ENCODE peak calls at places on chromosome 1, in ten cellular contexts. One of them, this sample, is unnamed.

GRCh38 chr1:161727343-161727924 is 6.1 kb downstream of the FCRLB start:
- DNase-seq in A549: no peak
- DNase-seq in NCI-H2029: no peak
- DNase-seq in B cell: peak; percentile 37
- DNase-seq in germinal center: peak; percentile 13
- DNase-seq in mesenteric fat pad: no peak
- DNase-seq in Right ventricle myocardium inferior: no peak
- DNase-seq in MV-4-11: peak; percentile 84
- DNase-seq in stimulated activated CD8-positive, alpha-beta memory T cell treated with anti-CD3 and anti-CD28 coated beads, Interleukin-15, amount 100 ng/mL, for 24 hours: no peak
- DNase-seq in GM23248: peak; percentile 85
- DNase-seq in this sample: no peak

GRCh38 chr1:219537182-219537581 is 75.7 kb downstream of the ZC3H11B start:
- DNase-seq in mesenteric fat pad: no peak
- DNase-seq in stimulated activated CD8-positive, alpha-beta memory T cell treated with anti-CD3 and anti-CD28 coated beads, Interleukin-15, amount 100 ng/mL, for 24 hours: no peak
- DNase-seq in GM23248: no peak
- DNase-seq in NCI-H2029: no peak
- DNase-seq in B cell: no peak
- DNase-seq in germinal center: no peak
- DNase-seq in Right ventricle myocardium inferior: no peak
- DNase-seq in MV-4-11: no peak
- DNase-seq in A549: no peak
- DNase-seq in this sample: no peak

GRCh38 chr1:155910621-155911121 is 478 bp downstream of the RIT1 start:
- DNase-seq in MV-4-11: no peak
- DNase-seq in B cell: peak; percentile 37
- DNase-seq in NCI-H2029: no peak
- DNase-seq in mesenteric fat pad: no peak
- DNase-seq in stimulated activated CD8-positive, alpha-beta memory T cell treated with anti-CD3 and anti-CD28 coated beads, Interleukin-15, amount 100 ng/mL, for 24 hours: no peak
- DNase-seq in Right ventricle myocardium inferior: no peak
- DNase-seq in GM23248: peak; percentile 71
- DNase-seq in germinal center: no peak
- DNase-seq in A549: peak; percentile 59
- DNase-seq in this sample: no peak

GRCh38 chr1:20125091-20125490 is 5.8 kb upstream of the PLA2G2D start:
- DNase-seq in NCI-H2029: no peak
- DNase-seq in germinal center: no peak
- DNase-seq in MV-4-11: peak; percentile 9
- DNase-seq in stimulated activated CD8-positive, alpha-beta memory T cell treated with anti-CD3 and anti-CD28 coated beads, Interleukin-15, amount 100 ng/mL, for 24 hours: no peak
- DNase-seq in GM23248: no peak
- DNase-seq in A549: no peak
- DNase-seq in Right ventricle myocardium inferior: no peak
- DNase-seq in B cell: no peak
- DNase-seq in mesenteric fat pad: peak; percentile 22
- DNase-seq in this sample: no peak

GRCh38 chr1:209435654-209436566 is 147.6 kb upstream of the CAMK1G start:
- DNase-seq in NCI-H2029: peak; percentile 9
- DNase-seq in stimulated activated CD8-positive, alpha-beta memory T cell treated with anti-CD3 and anti-CD28 coated beads, Interleukin-15, amount 100 ng/mL, for 24 hours: no peak
- DNase-seq in mesenteric fat pad: no peak
- DNase-seq in B cell: peak; percentile 7
- DNase-seq in MV-4-11: peak; percentile 27
- DNase-seq in Right ventricle myocardium inferior: no peak
- DNase-seq in GM23248: peak; percentile 75
- DNase-seq in A549: peak; percentile 77
- DNase-seq in germinal center: peak; percentile 57
- DNase-seq in this sample: no peak

GRCh38 chr1:58392083-58392482 is 154.4 kb downstream of the OMA1 start:
- DNase-seq in germinal center: peak; percentile 54
- DNase-seq in MV-4-11: no peak
- DNase-seq in NCI-H2029: no peak
- DNase-seq in A549: no peak
- DNase-seq in Right ventricle myocardium inferior: no peak
- DNase-seq in mesenteric fat pad: no peak
- DNase-seq in stimulated activated CD8-positive, alpha-beta memory T cell treated with anti-CD3 and anti-CD28 coated beads, Interleukin-15, amount 100 ng/mL, for 24 hours: no peak
- DNase-seq in GM23248: no peak
- DNase-seq in B cell: peak; percentile 26
- DNase-seq in this sample: no peak

GRCh38 chr1:210857724-210858123 is 276.2 kb downstream of the KCNH1 start:
- DNase-seq in germinal center: no peak
- DNase-seq in B cell: no peak
- DNase-seq in stimulated activated CD8-positive, alpha-beta memory T cell treated with anti-CD3 and anti-CD28 coated beads, Interleukin-15, amount 100 ng/mL, for 24 hours: no peak
- DNase-seq in GM23248: no peak
- DNase-seq in mesenteric fat pad: no peak
- DNase-seq in MV-4-11: peak; percentile 1
- DNase-seq in NCI-H2029: no peak
- DNase-seq in A549: no peak
- DNase-seq in Right ventricle myocardium inferior: no peak
- DNase-seq in this sample: no peak

GRCh38 chr1:9728451-9729295 is 77.1 kb downstream of the PIK3CD start:
- DNase-seq in NCI-H2029: no peak
- DNase-seq in germinal center: no peak
- DNase-seq in Right ventricle myocardium inferior: no peak
- DNase-seq in B cell: no peak
- DNase-seq in MV-4-11: peak; percentile 69
- DNase-seq in mesenteric fat pad: no peak
- DNase-seq in GM23248: no peak
- DNase-seq in stimulated activated CD8-positive, alpha-beta memory T cell treated with anti-CD3 and anti-CD28 coated beads, Interleukin-15, amount 100 ng/mL, for 24 hours: no peak
- DNase-seq in A549: no peak
- DNase-seq in this sample: no peak

GRCh38 chr1:196193891-196194559 is 414.2 kb downstream of the KCNT2 start:
- DNase-seq in Right ventricle myocardium inferior: no peak
- DNase-seq in mesenteric fat pad: no peak
- DNase-seq in GM23248: no peak
- DNase-seq in stimulated activated CD8-positive, alpha-beta memory T cell treated with anti-CD3 and anti-CD28 coated beads, Interleukin-15, amount 100 ng/mL, for 24 hours: no peak
- DNase-seq in MV-4-11: peak; percentile 85
- DNase-seq in B cell: no peak
- DNase-seq in A549: no peak
- DNase-seq in NCI-H2029: no peak
- DNase-seq in germinal center: no peak
- DNase-seq in this sample: no peak

GRCh38 chr1:70358921-70359564 is 4.5 kb upstream of the ANKRD13C start:
- DNase-seq in Right ventricle myocardium inferior: no peak
- DNase-seq in MV-4-11: no peak
- DNase-seq in B cell: no peak
- DNase-seq in GM23248: peak; percentile 68
- DNase-seq in NCI-H2029: no peak
- DNase-seq in mesenteric fat pad: no peak
- DNase-seq in stimulated activated CD8-positive, alpha-beta memory T cell treated with anti-CD3 and anti-CD28 coated beads, Interleukin-15, amount 100 ng/mL, for 24 hours: no peak
- DNase-seq in A549: no peak
- DNase-seq in germinal center: no peak
- DNase-seq in this sample: no peak

GRCh38 chr1:65958561-65959350 is 166.1 kb downstream of the PDE4B start:
- DNase-seq in NCI-H2029: peak; percentile 38
- DNase-seq in B cell: peak; percentile 65
- DNase-seq in germinal center: peak; percentile 21
- DNase-seq in MV-4-11: peak; percentile 41
- DNase-seq in Right ventricle myocardium inferior: no peak
- DNase-seq in A549: peak; percentile 65
- DNase-seq in mesenteric fat pad: no peak
- DNase-seq in GM23248: peak; percentile 68
- DNase-seq in stimulated activated CD8-positive, alpha-beta memory T cell treated with anti-CD3 and anti-CD28 coated beads, Interleukin-15, amount 100 ng/mL, for 24 hours: no peak
- DNase-seq in this sample: no peak

This sample was measured in vagina.